ENCODE peak calls at places on chromosomes 1 and 21, in four cellular contexts. C is left ventricle myocardium inferior, S is IMR-90, E is thoracic aorta. L is an unnamed sample.

GRCh38 chr21:46191257-46191685 is 7.0 kb upstream of the SPATC1L start:
- DNase-seq in C (no peak), S (peak), E (no peak), L (no peak)

GRCh38 chr21:18170829-18171228 is 73.8 kb upstream of the CHODL start:
- DNase-seq in S (no peak), C (no peak), E (no peak), L (no peak)

GRCh38 chr21:22961248-22961647 is 1963.0 kb downstream of the NCAM2 start:
- DNase-seq in S (no peak), E (no peak), C (no peak), L (no peak)

GRCh38 chr1:12112711-12113161 is 49.6 kb downstream of the TNFRSF8 start:
- DNase-seq in E (no peak), S (peak), C (no peak), L (peak)

GRCh38 chr21:32844653-32845443 is 73.3 kb upstream of the PAXBP1 start:
- DNase-seq in C (no peak), S (peak), E (peak), L (no peak)

GRCh38 chr1:165352442-165353293 is 3.8 kb downstream of the LMX1A start:
- DNase-seq in C (no peak), E (no peak), S (no peak), L (no peak)

GRCh38 chr1:151537112-151537511 is 3.0 kb upstream of the TUFT1 start:
- DNase-seq in S (peak), C (no peak), E (no peak), L (no peak)

GRCh38 chr1:206067486-206068302 is 14.7 kb downstream of the RHEX start:
- DNase-seq in E (no peak), S (no peak), C (no peak), L (no peak)

GRCh38 chr1:39406533-39407478 is 84.6 kb upstream of the BMP8A start:
- DNase-seq in C (no peak), S (peak), E (no peak), L (no peak)

GRCh38 chr1:218164930-218165686 is 120.0 kb upstream of the RRP15 start:
- DNase-seq in S (no peak), C (peak), E (no peak), L (no peak)

GRCh38 chr1:9058465-9058864 is 11.0 kb downstream of the SLC2A5 start:
- DNase-seq in S (peak), E (no peak), C (no peak), L (no peak)

GRCh38 chr1:28789412-28789811 is 22.6 kb upstream of the OPRD1 start:
- DNase-seq in E (no peak), C (no peak), S (no peak), L (no peak)

GRCh38 chr1:175075572-175076568 is 8.2 kb downstream of the TNN start:
- DNase-seq in C (no peak), E (no peak), S (peak), L (no peak)

GRCh38 chr21:37101384-37101783 is 28.3 kb downstream of the TTC3 start:
- DNase-seq in E (no peak), C (no peak), S (peak), L (no peak)

GRCh38 chr1:185439727-185440415 is 122.8 kb upstream of the IVNS1ABP start:
- DNase-seq in C (no peak), E (no peak), S (peak), L (no peak)

GRCh38 chr21:19609611-19610010 is 1206.0 kb upstream of the TMPRSS15 start:
- DNase-seq in E (no peak), S (no peak), C (no peak), L (no peak)

GRCh38 chr1:11930571-11931445 is 3.7 kb upstream of the PLOD1 start:
- DNase-seq in E (no peak), S (peak), C (peak), L (no peak)

GRCh38 chr1:8858112-8858668 is 20.3 kb downstream of the ENO1 start:
- DNase-seq in C (no peak), S (peak), E (no peak), L (no peak)

GRCh38 chr1:224565186-224565585 is 50.9 kb upstream of the CNIH3 start:
- DNase-seq in S (peak), E (no peak), C (no peak), L (no peak)

GRCh38 chr1:25744140-25744581 is 55.8 kb upstream of the SELENON start:
- DNase-seq in E (peak), C (peak), S (peak), L (peak)

GRCh38 chr1:209395169-209395568 is 188.3 kb upstream of the CAMK1G start:
- DNase-seq in S (no peak), E (no peak), C (no peak), L (no peak)

GRCh38 chr21:35226302-35226701 is 177.2 kb upstream of the RUNX1 start:
- DNase-seq in E (no peak), S (peak), C (no peak), L (no peak)

GRCh38 chr1:6393400-6394187 is at the start of gene ACOT7:
- DNase-seq in S (peak), C (peak), E (peak), L (peak)

GRCh38 chr1:9701661-9702060 is 50.1 kb downstream of the PIK3CD start:
- DNase-seq in S (no peak), C (no peak), E (no peak), L (no peak)

GRCh38 chr1:202806845-202807366 is 1.3 kb downstream of the KDM5B start:
- DNase-seq in C (peak), E (no peak), S (no peak), L (no peak)

GRCh38 chr21:22260274-22260673 is 1262.1 kb downstream of the NCAM2 start:
- DNase-seq in S (no peak), C (no peak), E (no peak), L (no peak)

GRCh38 chr1:56424744-56425493 is 154.4 kb downstream of the PLPP3 start:
- DNase-seq in C (peak), E (peak), S (peak), L (no peak)

GRCh38 chr1:40381268-40382109 is 8.0 kb downstream of the SMAP2 start:
- DNase-seq in S (no peak), E (no peak), C (no peak), L (no peak)

GRCh38 chr21:28220670-28221069 is 772.0 kb downstream of the LTN1 start:
- DNase-seq in C (no peak), S (peak), E (no peak), L (no peak)

GRCh38 chr21:42041711-42042110 is 29.4 kb upstream of the UMODL1 start:
- DNase-seq in C (no peak), E (no peak), S (no peak), L (no peak)

GRCh38 chr21:42042651-42043050 is 28.5 kb upstream of the UMODL1 start:
- DNase-seq in S (no peak), C (no peak), E (no peak), L (no peak)

GRCh38 chr21:42039911-42040351 is 29.8 kb upstream of the ZBTB21 start:
- DNase-seq in C (peak), S (peak), E (no peak), L (no peak)

GRCh38 chr21:42040411-42041180 is 30.4 kb upstream of the ZBTB21 start:
- DNase-seq in C (no peak), E (peak), S (peak), L (no peak)

GRCh38 chr21:42041246-42041645 is 29.9 kb upstream of the UMODL1 start:
- DNase-seq in S (no peak), C (no peak), E (no peak), L (no peak)
- H3K27ac ChIP-seq in S (peak), C (no peak), E (no peak), L (no peak)

GRCh38 chr21:16427587-16428087 is 697.9 kb downstream of the USP25 start:
- DNase-seq in C (no peak), E (no peak), S (no peak), L (no peak)
- H3K27ac ChIP-seq in C (no peak), E (no peak), S (no peak), L (no peak)

DNA sequence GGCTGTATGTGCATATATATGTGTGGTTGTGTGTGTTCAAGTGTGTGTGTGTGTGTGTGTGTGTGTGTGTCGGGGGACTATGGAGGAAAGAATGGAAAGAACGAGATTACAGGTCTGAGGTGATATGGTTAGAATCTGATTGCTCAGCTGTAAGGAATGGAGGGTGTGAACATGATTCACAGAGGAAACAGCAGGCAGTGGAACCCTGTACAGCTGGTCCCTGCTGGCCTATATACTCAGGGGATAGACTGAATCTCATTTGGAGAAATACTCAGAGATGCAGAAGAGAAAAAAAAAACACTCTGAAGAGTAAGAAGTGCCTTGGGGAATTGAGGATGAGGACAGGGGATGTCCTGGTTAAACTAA is 180.1 kb upstream of the ESRRG start:
- DNase-seq in C (no peak), E (no peak), S (peak), L (no peak)
- H3K27ac ChIP-seq in C (no peak), E (no peak), S (no peak), L (no peak)

DNA sequence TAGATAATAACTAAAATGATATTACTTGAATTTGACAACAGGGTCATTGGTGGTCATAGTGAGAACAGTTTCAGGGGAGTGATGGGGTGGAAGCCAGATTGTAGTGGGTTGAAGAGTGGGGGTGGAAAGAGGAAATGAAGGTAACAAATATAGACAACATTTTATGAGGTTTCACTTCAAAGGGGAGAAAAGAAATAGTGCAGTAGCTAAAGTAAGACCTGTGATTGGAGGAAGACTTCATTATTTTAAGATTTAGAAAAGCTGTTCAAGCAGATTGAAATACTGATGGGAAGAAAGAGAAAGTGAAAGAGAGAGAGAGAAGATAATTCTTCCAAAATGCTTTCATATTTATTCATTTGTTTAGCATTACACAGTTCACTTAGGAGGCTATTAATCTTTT is 52.0 kb upstream of the KCNA3 start:
- DNase-seq in S (no peak), E (no peak), C (no peak), L (no peak)
- H3K27ac ChIP-seq in S (no peak), E (no peak), C (no peak), L (no peak)

DNA sequence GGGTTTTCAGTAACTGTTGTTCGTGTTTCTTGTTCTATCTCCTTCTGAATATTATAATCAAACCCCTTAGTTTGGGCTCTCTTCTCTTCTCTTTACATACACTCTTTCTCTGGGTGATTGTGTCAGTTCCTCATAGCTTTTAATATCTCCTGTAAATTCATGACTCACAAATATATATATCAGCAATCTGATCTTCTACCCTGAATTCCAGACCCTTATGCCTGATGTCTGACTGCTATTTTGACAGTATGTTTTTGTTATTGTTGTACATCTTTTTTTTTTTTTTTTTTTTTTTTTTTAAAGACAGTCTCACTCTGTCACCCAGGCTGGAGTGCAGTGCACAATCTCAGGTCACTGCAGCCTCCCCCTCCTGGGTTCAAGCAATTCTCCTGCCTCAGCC is 70.8 kb upstream of the MPC2 start:
- DNase-seq in S (no peak), E (no peak), C (no peak), L (no peak)
- H3K27ac ChIP-seq in S (no peak), E (no peak), C (no peak), L (no peak)